ENCODE peak calls at places on chromosomes 5 and 9, in ten cellular contexts. L is left ventricle myocardium superior; M is COR-L47; Z is stimulated activated CD4-positive, alpha-beta T cell treated with anti-CD3 and anti-CD28 coated beads, Interleukin-4, amount 100 ng/mL, for 4 hours; G is astrocyte; W is lower lobe of right lung; N is NAMALWA; D is EL; Q is stimulated activated CD8-positive, alpha-beta memory T cell treated with anti-CD3 and anti-CD28 coated beads, Interleukin-7, amount 100 ng/mL, for 24 hours; V is fibroblast of gingiva. X is an unnamed sample.

GRCh38 chr5:38783011-38783551 is 62.7 kb upstream of the OSMR start:
- DNase-seq in L (no peak), M (no peak), Z (no peak), G (peak; percentile 100), W (no peak), N (no peak), D (peak; percentile 94), Q (no peak), V (peak; percentile 99), X (no peak)

GRCh38 chr9:97737429-97737828 is 40.3 kb upstream of the XPA start:
- DNase-seq in L (no peak), M (no peak), Z (no peak), G (no peak), W (no peak), N (peak; percentile 38), D (peak; percentile 31), Q (no peak), V (no peak), X (no peak)

GRCh38 chr5:42879267-42879666 is 67.6 kb upstream of the SELENOP start:
- DNase-seq in L (no peak), M (no peak), Z (no peak), G (no peak), W (no peak), N (no peak), D (no peak), Q (no peak), V (no peak), X (no peak)

GRCh38 chr9:87894998-87895625 is 12.4 kb downstream of the SPATA31E1 start:
- DNase-seq in L (no peak), M (no peak), Z (no peak), G (no peak), W (no peak), N (no peak), D (no peak), Q (no peak), V (no peak), X (no peak)

GRCh38 chr5:73171495-73171894 is 1.5 kb upstream of the TMEM174 start:
- DNase-seq in L (no peak), M (no peak), Z (no peak), G (no peak), W (no peak), N (no peak), D (no peak), Q (no peak), V (no peak), X (no peak)

GRCh38 chr9:99288830-99289229 is 66.7 kb downstream of the SEC61B start:
- DNase-seq in L (no peak), M (no peak), Z (no peak), G (no peak), W (no peak), N (no peak), D (no peak), Q (no peak), V (peak; percentile 14), X (no peak)

GRCh38 chr5:36599986-36600779 is 6.2 kb upstream of the SLC1A3 start:
- DNase-seq in L (no peak), M (no peak), Z (no peak), G (peak; percentile 63), W (no peak), N (no peak), D (peak; percentile 5), Q (no peak), V (peak; percentile 71), X (no peak)

GRCh38 chr5:1799110-1799601 is 481 bp downstream of the MRPL36 start:
- DNase-seq in L (no peak), M (no peak), Z (peak; percentile 40), G (no peak), W (no peak), N (peak; percentile 52), D (peak; percentile 23), Q (no peak), V (peak; percentile 20), X (no peak)

GRCh38 chr5:174585472-174585871 is 138.9 kb upstream of the MSX2 start:
- DNase-seq in L (no peak), M (no peak), Z (no peak), G (no peak), W (no peak), N (no peak), D (no peak), Q (no peak), V (no peak), X (no peak)

GRCh38 chr5:143314664-143315063 is 88.8 kb downstream of the NR3C1 start:
- DNase-seq in L (no peak), M (no peak), Z (no peak), G (peak; percentile 95), W (no peak), N (peak; percentile 24), D (peak; percentile 79), Q (no peak), V (peak; percentile 62), X (no peak)

GRCh38 chr9:81776834-81777233 is 87.5 kb upstream of the TLE1 start:
- DNase-seq in L (no peak), M (no peak), Z (no peak), G (no peak), W (no peak), N (no peak), D (no peak), Q (no peak), V (no peak), X (no peak)

GRCh38 chr9:105690742-105691141 is 3.6 kb upstream of the TMEM38B start:
- DNase-seq in L (no peak), M (no peak), Z (no peak), G (no peak), W (no peak), N (peak; percentile 19), D (peak; percentile 17), Q (no peak), V (peak; percentile 7), X (no peak)

GRCh38 chr9:109468927-109469326 is 29.2 kb downstream of the PTPN3 start:
- DNase-seq in L (no peak), M (no peak), Z (no peak), G (no peak), W (no peak), N (no peak), D (no peak), Q (no peak), V (peak; percentile 14), X (no peak)

GRCh38 chr9:131091352-131091992 is 4.9 kb upstream of the AIF1L start:
- DNase-seq in L (no peak), M (peak; percentile 36), Z (no peak), G (no peak), W (no peak), N (no peak), D (no peak), Q (no peak), V (no peak), X (no peak)

GRCh38 chr9:70411141-70411929 is 3.1 kb downstream of the KLF9 start:
- DNase-seq in L (peak; percentile 77), M (no peak), Z (no peak), G (peak; percentile 74), W (peak; percentile 59), N (peak; percentile 15), D (peak; percentile 75), Q (no peak), V (peak; percentile 71), X (no peak)

GRCh38 chr5:83583859-83584258 is 112.3 kb downstream of the VCAN start:
- DNase-seq in L (no peak), M (no peak), Z (no peak), G (peak; percentile 66), W (no peak), N (no peak), D (no peak), Q (no peak), V (peak; percentile 39), X (no peak)

GRCh38 chr9:8014987-8015682 is 215.6 kb upstream of the DMAC1 start:
- DNase-seq in L (no peak), M (no peak), Z (no peak), G (no peak), W (no peak), N (no peak), D (no peak), Q (no peak), V (no peak), X (no peak)

GRCh38 chr5:93746406-93747056 is 5.1 kb upstream of the POU5F2 start:
- DNase-seq in L (no peak), M (no peak), Z (no peak), G (peak; percentile 51), W (no peak), N (no peak), D (peak; percentile 56), Q (no peak), V (no peak), X (no peak)

GRCh38 chr9:70100362-70100761 is 56.7 kb downstream of the MAMDC2 start:
- DNase-seq in L (no peak), M (no peak), Z (no peak), G (peak; percentile 59), W (no peak), N (no peak), D (no peak), Q (no peak), V (peak; percentile 43), X (no peak)

GRCh38 chr5:73867344-73868335 is 241.6 kb downstream of the ARHGEF28 start:
- DNase-seq in L (no peak), M (no peak), Z (no peak), G (peak; percentile 47), W (peak; percentile 48), N (no peak), D (peak; percentile 41), Q (no peak), V (peak; percentile 80), X (no peak)

GRCh38 chr5:77306531-77306930 is 96.1 kb downstream of the PDE8B start:
- DNase-seq in L (no peak), M (no peak), Z (no peak), G (no peak), W (no peak), N (no peak), D (no peak), Q (no peak), V (no peak), X (no peak)

GRCh38 chr9:2928386-2928785 is 84.5 kb upstream of the PUM3 start:
- DNase-seq in L (no peak), M (no peak), Z (no peak), G (no peak), W (no peak), N (no peak), D (no peak), Q (no peak), V (no peak), X (no peak)

GRCh38 chr5:84290673-84291072 is 94.0 kb downstream of the EDIL3 start:
- DNase-seq in L (no peak), M (no peak), Z (no peak), G (no peak), W (no peak), N (no peak), D (no peak), Q (no peak), V (no peak), X (no peak)

GRCh38 chr5:157387164-157387563 is 72.8 kb upstream of the NIPAL4 start:
- DNase-seq in L (no peak), M (no peak), Z (no peak), G (no peak), W (no peak), N (no peak), D (no peak), Q (no peak), V (no peak), X (no peak)

GRCh38 chr5:135106610-135107009 is 72.6 kb upstream of the PITX1 start:
- DNase-seq in L (no peak), M (no peak), Z (no peak), G (peak; percentile 10), W (no peak), N (no peak), D (no peak), Q (no peak), V (no peak), X (no peak)

GRCh38 chr9:98191615-98192502 is 578 bp downstream of the CORO2A start:
- DNase-seq in L (peak; percentile 49), M (no peak), Z (peak; percentile 13), G (no peak), W (peak; percentile 84), N (no peak), D (no peak), Q (no peak), V (no peak), X (no peak)

GRCh38 chr9:96008502-96009222 is 133.2 kb downstream of the ERCC6L2 start:
- DNase-seq in L (no peak), M (no peak), Z (no peak), G (no peak), W (no peak), N (no peak), D (no peak), Q (no peak), V (no peak), X (no peak)

GRCh38 chr9:136138566-136138965 is 19.9 kb upstream of the TMEM250 start:
- DNase-seq in L (no peak), M (peak; percentile 75), Z (no peak), G (no peak), W (no peak), N (peak; percentile 66), D (peak; percentile 25), Q (peak; percentile 16), V (no peak), X (no peak)

X was measured in mesenteric fat pad.